ENCODE peak calls at places on chromosomes 11 and 22, in six cellular contexts. D is GM23338, N is fibroblast of the aortic adventitia, U is fibroblast of villous mesenchyme, I is right cardiac atrium, Q is pancreas. R is an unnamed sample.

GRCh38 chr11:119993732-119994131 is 144.2 kb downstream of the TRIM29 start:
- DNase-seq in D (peak), N (no peak), U (no peak), I (no peak), Q (peak), R (peak)

GRCh38 chr22:24107668-24108067 is 73.6 kb upstream of the SUSD2 start:
- DNase-seq in D (no peak), N (peak), U (peak), I (peak), Q (peak), R (no peak)

GRCh38 chr22:44093791-44094190 is 69.7 kb downstream of the PARVB start:
- DNase-seq in D (no peak), N (no peak), U (no peak), I (no peak), Q (no peak), R (no peak)

GRCh38 chr22:44389181-44389580 is 76.4 kb upstream of the SHISAL1 start:
- DNase-seq in D (no peak), N (no peak), U (no peak), I (no peak), Q (no peak), R (no peak)

GRCh38 chr11:125164422-125165110 is at the start of gene PKNOX2:
- DNase-seq in D (peak), N (peak), U (peak), I (peak), Q (peak), R (peak)

GRCh38 chr22:49954991-49955580 is 5.5 kb upstream of the PIM3 start:
- DNase-seq in D (no peak), N (no peak), U (no peak), I (peak), Q (peak), R (no peak)

GRCh38 chr11:122339661-122340060 is 223.6 kb upstream of the BLID start:
- DNase-seq in D (no peak), N (peak), U (no peak), I (no peak), Q (no peak), R (no peak)

GRCh38 chr11:121643530-121644512 is 191.1 kb upstream of the SORL1-AS1 start:
- DNase-seq in D (peak), N (no peak), U (no peak), I (no peak), Q (no peak), R (no peak)

DNA sequence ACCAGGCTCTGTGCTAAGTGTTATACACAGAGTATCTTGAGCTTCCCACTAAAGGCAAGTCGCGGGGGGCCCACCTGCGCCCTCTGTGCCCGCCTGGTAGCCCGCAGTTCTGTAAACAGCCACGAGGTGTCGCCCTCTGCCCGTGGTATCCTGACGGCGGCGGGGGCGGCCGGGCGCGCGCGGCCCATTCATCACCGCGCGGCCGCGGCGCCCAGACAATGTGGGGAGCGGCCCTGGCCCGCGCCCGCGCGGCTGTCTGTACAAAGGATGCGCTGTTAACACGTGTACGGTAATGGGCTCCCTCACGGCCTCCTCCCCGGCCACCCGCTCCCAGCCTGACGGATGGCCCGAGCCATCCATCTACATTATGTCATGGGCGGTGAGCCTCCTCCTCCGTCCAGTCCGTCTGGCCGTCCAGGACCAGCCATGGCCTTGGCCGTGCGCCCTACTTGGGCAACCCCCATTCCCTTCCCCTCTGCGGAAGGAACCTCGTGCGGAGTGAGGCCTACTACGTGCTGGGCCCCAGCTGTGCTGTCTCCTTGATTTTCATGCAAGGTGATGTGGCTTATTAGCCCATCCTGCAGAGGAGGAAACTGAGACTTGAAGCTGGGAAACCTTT is 99.4 kb downstream of the MIAT start:
- DNase-seq in D (peak), N (peak), U (peak), I (peak), Q (peak), R (peak)
- H3K4me3 ChIP-seq in D (peak), N (peak), U (peak), I (no peak), Q (peak), R (no peak)

GRCh38 chr11:118791015-118791960 is at the start of gene DDX6:
- DNase-seq in D (peak), N (peak), U (peak), I (peak), Q (peak), R (peak)

GRCh38 chr11:118791961-118792578 is 1.1 kb upstream of the DDX6 start:
- DNase-seq in D (peak), N (no peak), U (no peak), I (no peak), Q (no peak), R (peak)

GRCh38 chr11:118789501-118790356 is 1.2 kb downstream of the DDX6 start:
- DNase-seq in D (peak), N (peak), U (peak), I (no peak), Q (no peak), R (peak)

GRCh38 chr11:118792642-118793124 is 1.7 kb upstream of the DDX6 start:
- DNase-seq in D (peak), N (peak), U (peak), I (peak), Q (peak), R (peak)

DNA sequence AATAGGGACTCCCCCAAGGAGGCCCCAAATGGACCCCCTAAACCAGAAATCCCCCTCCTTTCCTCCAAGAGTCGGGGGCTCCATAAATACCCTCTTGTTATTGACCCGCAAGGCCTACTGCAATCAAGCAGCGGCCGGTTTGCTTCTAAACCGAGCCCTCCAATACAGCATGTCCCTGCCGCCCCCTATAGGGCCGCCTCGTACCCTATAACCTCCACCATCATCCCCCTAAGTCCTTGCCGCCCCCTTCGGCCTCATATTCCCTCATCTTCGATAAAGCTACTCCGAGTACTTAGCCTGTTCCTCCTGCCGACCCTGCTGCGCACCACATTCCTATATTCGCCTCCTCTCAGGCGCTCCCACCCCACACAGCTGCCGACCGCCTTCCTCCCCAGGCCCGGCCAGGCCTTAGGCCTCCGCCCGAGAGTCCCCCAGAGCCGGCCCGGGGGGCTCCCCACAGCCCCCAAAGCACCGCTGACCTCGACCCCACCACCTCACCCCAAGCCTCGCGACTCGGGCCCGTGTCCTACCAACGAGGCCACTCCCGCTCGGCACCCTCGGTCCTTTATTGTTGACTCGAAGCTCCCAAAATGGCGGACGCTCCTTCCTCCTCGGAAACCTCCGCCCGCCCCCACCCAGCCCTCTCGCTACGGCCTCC is 478 bp downstream of the DDX6 start:
- DNase-seq in D (peak), N (peak), U (peak), I (peak), Q (no peak), R (peak)
- H3K4me3 ChIP-seq in D (peak), N (peak), U (peak), I (peak), Q (peak), R (peak)

GRCh38 chr11:61794579-61794978 is 1.9 kb downstream of the FEN1 start:
- DNase-seq in D (no peak), N (no peak), U (no peak), I (no peak), Q (no peak), R (no peak)

GRCh38 chr11:61792310-61793083 is at the start of the genes FEN1 and TMEM258:
- DNase-seq in D (peak), N (peak), U (peak), I (peak), Q (peak), R (peak)

GRCh38 chr11:61793084-61793828 is 545 bp downstream of the FEN1 start:
- DNase-seq in D (peak), N (no peak), U (peak), I (no peak), Q (peak), R (no peak)

GRCh38 chr11:61795459-61795858 is 2.7 kb downstream of the FEN1 start:
- DNase-seq in D (no peak), N (no peak), U (no peak), I (no peak), Q (no peak), R (no peak)

DNA sequence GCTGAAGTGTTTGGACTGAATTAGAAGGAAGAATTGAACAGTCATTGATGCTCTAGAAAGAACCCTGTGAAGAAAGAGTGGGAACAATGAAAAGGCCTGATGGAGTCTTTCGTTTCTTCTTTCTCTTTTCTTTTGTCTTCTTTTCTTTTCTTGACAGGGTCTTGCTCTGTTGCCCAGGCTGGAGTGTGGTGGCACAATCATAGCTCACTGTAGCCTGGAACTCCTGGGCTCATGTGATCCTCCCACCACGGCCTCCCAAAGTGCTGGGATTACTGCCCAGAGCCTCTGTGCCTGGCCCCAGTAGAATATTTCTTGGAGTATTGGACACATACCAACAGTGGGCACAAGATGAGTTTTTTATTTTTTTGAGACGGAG is 1.1 kb downstream of the FEN1 start:
- DNase-seq in D (no peak), N (no peak), U (no peak), I (no peak), Q (no peak), R (no peak)
- H3K4me3 ChIP-seq in D (peak), N (peak), U (peak), I (no peak), Q (peak), R (no peak)

GRCh38 chr11:128905345-128906184 is 14.4 kb downstream of the KCNJ5 start:
- DNase-seq in D (peak), N (no peak), U (peak), I (no peak), Q (peak), R (peak)

GRCh38 chr11:128906185-128907065 is 15.3 kb downstream of the KCNJ5 start:
- DNase-seq in D (no peak), N (no peak), U (no peak), I (no peak), Q (no peak), R (no peak)

GRCh38 chr11:128904303-128904871 is 13.2 kb downstream of the KCNJ5 start:
- DNase-seq in D (peak), N (no peak), U (no peak), I (no peak), Q (no peak), R (no peak)

GRCh38 chr11:128903248-128904041 is 12.3 kb downstream of the KCNJ5 start:
- DNase-seq in D (peak), N (no peak), U (no peak), I (no peak), Q (no peak), R (no peak)

GRCh38 chr11:128904872-128905344 is 13.8 kb downstream of the KCNJ5 start:
- DNase-seq in D (peak), N (peak), U (peak), I (no peak), Q (peak), R (no peak)
- H3K4me3 ChIP-seq in D (peak), N (peak), U (peak), I (peak), Q (peak), R (peak)

GRCh38 chr11:100220801-100221200 is 466.3 kb upstream of the ARHGAP42 start:
- DNase-seq in D (no peak), N (no peak), U (no peak), I (no peak), Q (no peak), R (no peak)

DNA sequence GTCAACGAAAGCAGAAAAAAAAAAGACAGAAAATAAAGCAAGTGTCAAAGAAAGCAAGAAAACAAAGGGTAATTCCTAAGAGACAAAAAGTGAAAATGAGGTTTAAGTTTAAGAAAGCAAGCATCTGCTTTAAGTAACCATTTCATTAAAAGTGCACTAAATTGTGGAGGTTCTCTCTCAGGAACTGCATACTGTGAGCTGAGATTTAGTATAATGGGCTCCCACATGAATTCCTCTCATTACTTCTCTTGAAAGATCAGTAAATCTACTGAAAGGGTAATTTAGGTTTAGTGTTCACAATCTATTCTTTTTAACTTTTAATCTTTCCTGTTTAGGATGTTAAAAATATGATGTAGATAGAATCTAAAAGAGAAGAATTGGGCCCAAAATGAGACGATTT is 465.3 kb upstream of the ARHGAP42 start:
- DNase-seq in D (no peak), N (no peak), U (no peak), I (no peak), Q (no peak), R (no peak)
- H3K4me3 ChIP-seq in D (no peak), N (no peak), U (no peak), I (no peak), Q (no peak), R (no peak)